ENCODE peak calls at places on chromosomes 7 and 10, in five cellular contexts. C, Z, Y, E and O are unnamed samples.

GRCh38 chr10:34006471-34006870 is 672.0 kb upstream of the NRP1 start:
- DNase-seq in C (no peak), Z (no peak), Y (no peak), E (no peak), O (no peak)

GRCh38 chr10:71697938-71698709 is 21.5 kb downstream of the C10orf105 start:
- DNase-seq in C (no peak), Z (no peak), Y (no peak), E (no peak), O (no peak)

GRCh38 chr7:50264908-50265307 is 39.6 kb upstream of the IKZF1 start:
- DNase-seq in C (no peak), Z (no peak), Y (no peak), E (no peak), O (no peak)

GRCh38 chr7:116464375-116464774 is 35.2 kb upstream of the CAV2 start:
- DNase-seq in C (no peak), Z (no peak), Y (no peak), E (no peak), O (no peak)

GRCh38 chr7:32045228-32045627 is 25.0 kb downstream of the PDE1C start:
- DNase-seq in C (no peak), Z (no peak), Y (no peak), E (no peak), O (no peak)

GRCh38 chr7:90334193-90334843 is 12.2 kb upstream of the GTPBP10 start:
- DNase-seq in C (no peak), Z (no peak), Y (no peak), E (no peak), O (no peak)

GRCh38 chr7:72467237-72467636 is 55.1 kb upstream of the CALN1 start:
- DNase-seq in C (no peak), Z (no peak), Y (no peak), E (no peak), O (no peak)

GRCh38 chr7:116490351-116490750 is 9.2 kb upstream of the CAV2 start:
- DNase-seq in C (no peak), Z (no peak), Y (no peak), E (no peak), O (no peak)

GRCh38 chr7:46191776-46192175 is 270.7 kb upstream of the IGFBP3 start:
- DNase-seq in C (no peak), Z (no peak), Y (peak; percentile 71), E (no peak), O (no peak)

GRCh38 chr7:159147687-159148086 is 3.0 kb upstream of the VIPR2 start:
- DNase-seq in C (no peak), Z (no peak), Y (no peak), E (no peak), O (no peak)

GRCh38 chr10:113585949-113586348 is 33.1 kb downstream of the HABP2 start:
- DNase-seq in C (no peak), Z (no peak), Y (peak; percentile 10), E (no peak), O (no peak)

GRCh38 chr7:106095634-106096033 is 16.5 kb downstream of the SYPL1 start:
- DNase-seq in C (no peak), Z (no peak), Y (no peak), E (no peak), O (no peak)

GRCh38 chr7:15326044-15326644 is 235.7 kb downstream of the AGMO start:
- DNase-seq in C (no peak), Z (peak; percentile 43), Y (peak; percentile 61), E (peak; percentile 32), O (no peak)

GRCh38 chr10:125023862-125024495 is 82.1 kb downstream of the ZRANB1 start:
- DNase-seq in C (no peak), Z (no peak), Y (peak; percentile 43), E (peak; percentile 86), O (peak; percentile 72)

GRCh38 chr10:92695679-92696605 is 6.2 kb downstream of the HHEX start:
- DNase-seq in C (peak; percentile 73), Z (peak; percentile 65), Y (peak; percentile 80), E (peak; percentile 54), O (no peak)

GRCh38 chr10:60138026-60138425 is 231.7 kb upstream of the CCDC6 start:
- DNase-seq in C (no peak), Z (no peak), Y (no peak), E (no peak), O (no peak)

GRCh38 chr7:90210925-90211324 is 615 bp upstream of the STEAP2 start:
- DNase-seq in C (peak; percentile 52), Z (no peak), Y (peak; percentile 43), E (peak; percentile 18), O (peak; percentile 51)

GRCh38 chr10:4837551-4837950 is 11.5 kb downstream of the AKR1E2 start:
- DNase-seq in C (no peak), Z (no peak), Y (no peak), E (no peak), O (no peak)

GRCh38 chr10:12849351-12850181 is 151.9 kb downstream of the CCDC3 start:
- DNase-seq in C (no peak), Z (no peak), Y (no peak), E (peak; percentile 52), O (peak; percentile 11)

GRCh38 chr7:77426052-77426404 is 9.9 kb upstream of the GSAP start:
- DNase-seq in C (no peak), Z (no peak), Y (no peak), E (no peak), O (no peak)

GRCh38 chr10:47379901-47380300 is 4.2 kb downstream of the ZNF488 start:
- DNase-seq in C (no peak), Z (no peak), Y (no peak), E (peak; percentile 8), O (peak; percentile 14)

GRCh38 chr10:35119378-35119777 is 7.3 kb upstream of the CREM start:
- DNase-seq in C (no peak), Z (no peak), Y (no peak), E (no peak), O (no peak)

DNA sequence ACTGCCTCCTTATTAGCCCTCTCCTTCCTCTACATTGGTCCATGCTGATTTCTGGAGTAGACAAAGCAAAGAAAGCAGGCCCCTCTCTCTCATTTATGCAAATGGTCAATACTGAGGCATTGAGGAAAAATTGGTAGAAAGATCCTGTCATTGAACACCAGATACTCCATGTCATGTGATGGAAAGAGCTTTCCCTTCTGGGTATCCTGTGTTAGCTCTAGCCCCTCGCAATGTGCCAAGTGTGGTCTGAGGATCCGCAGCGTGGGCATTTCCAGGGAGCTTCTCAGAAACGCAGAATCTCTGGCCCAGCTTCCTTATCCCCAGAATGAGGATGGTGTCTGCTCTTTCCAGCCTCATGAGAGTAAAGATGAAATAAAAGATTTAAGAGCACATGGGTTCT is 159.1 kb downstream of the CREB5 start:
- DNase-seq in C (no peak), Z (no peak), Y (no peak), E (no peak), O (no peak)
- H3K27ac ChIP-seq in C (no peak overlapping the region), Z (no peak overlapping the region), Y (peak overlapping the region; percentile 45), E (no peak overlapping the region), O (no peak overlapping the region)

GRCh38 chr10:31090894-31091607 is 59.4 kb upstream of the ZNF438 start:
- DNase-seq in C (no peak), Z (no peak), Y (no peak), E (no peak), O (no peak)
- H3K9ac ChIP-seq in C (no peak overlapping the region), Z (no peak overlapping the region), Y (no peak overlapping the region), E (no peak overlapping the region), O (no peak overlapping the region)

DNA sequence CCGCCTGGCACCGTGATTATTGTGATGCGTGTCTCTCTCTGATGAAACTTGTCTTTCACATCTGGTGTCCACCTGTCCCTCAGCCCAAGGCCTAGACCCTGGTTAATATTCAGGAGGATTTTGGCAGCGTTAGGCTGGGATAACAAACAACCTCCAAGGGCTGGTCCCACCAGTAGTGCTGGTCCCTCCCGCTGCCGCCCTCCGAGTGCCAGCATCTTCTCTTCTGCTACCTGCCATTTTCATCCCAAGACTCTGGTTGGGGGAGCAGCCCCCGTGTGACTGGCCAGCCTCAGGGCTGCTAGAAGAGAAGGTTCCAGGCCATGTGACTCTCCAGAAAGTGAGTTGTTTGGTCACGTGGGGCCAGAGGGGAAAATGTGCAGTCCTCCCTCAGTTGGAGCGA is 479.9 kb upstream of the FOXK1 start:
- DNase-seq in C (no peak), Z (no peak), Y (no peak), E (peak; percentile 68), O (no peak)
- H3K9me3 ChIP-seq in C (no peaks in the 10 kb centered on the region), Z (no peaks in the 10 kb centered on the region), Y (no peaks in the 10 kb centered on the region), E (no peaks in the 10 kb centered on the region), O (no peaks in the 10 kb centered on the region)

DNA sequence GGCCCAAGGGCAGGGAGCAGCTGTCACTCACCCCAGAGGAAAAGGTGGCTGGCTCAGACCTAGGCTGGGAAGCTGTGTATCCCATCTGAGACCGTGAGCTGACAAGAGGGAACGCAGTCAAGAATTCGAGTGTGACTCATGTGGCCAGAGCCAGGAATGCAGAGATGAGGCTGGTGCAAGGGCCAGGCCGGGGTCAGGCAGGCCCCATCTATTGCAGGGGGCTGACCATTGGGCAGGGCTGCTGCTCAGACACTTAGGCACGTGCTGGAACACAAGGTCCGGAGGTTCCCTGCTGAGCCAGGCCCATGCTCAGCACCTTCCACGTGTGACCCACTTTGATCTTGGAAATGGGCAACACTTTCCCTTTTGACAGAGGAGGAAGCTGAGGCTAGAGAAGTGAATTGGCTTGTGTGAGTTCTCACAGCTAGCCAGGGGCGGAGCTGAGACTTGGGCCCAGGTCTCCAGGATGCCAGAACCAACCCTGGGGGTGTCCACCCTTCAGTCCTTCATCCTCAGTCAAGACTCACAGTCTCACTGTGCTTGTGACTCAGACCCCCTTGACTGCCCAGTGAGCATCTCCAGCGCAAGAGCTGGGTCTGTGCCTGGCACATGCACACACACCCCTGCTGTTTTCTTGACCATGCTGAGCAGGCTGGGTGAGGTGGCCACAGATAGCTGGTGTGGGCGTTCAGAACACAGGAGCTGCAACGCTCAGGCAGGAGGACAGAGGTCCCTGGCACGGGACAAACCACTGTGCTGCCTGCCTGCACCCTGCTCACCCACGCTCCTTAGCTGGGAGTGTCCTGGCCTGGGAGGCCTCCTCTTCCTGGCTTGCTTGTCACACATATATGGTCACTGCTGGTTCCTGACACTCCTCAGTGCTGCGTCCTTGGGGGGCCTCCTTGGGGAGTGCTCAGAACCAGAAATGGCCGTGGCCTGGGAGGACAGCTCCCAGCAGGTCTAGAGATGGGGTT is 47.6 kb upstream of the PPIF start:
- DNase-seq in C (no peak), Z (no peak), Y (peak; percentile 97), E (no peak), O (no peak)
- H3K27ac ChIP-seq in C (no peak overlapping the region), Z (no peak overlapping the region), Y (peak overlapping the region; percentile 98), E (peak overlapping the region; percentile 92), O (no peak overlapping the region)

GRCh38 chr10:3173173-3173878 is 744 bp upstream of the PITRM1 start:
- DNase-seq in C (peak; percentile 100), Z (no peak), Y (no peak), E (no peak), O (peak; percentile 95)
- H3K9ac ChIP-seq in C (no peak overlapping the region), Z (no peak overlapping the region), Y (no peak overlapping the region), E (no peak overlapping the region), O (no peak overlapping the region)

GRCh38 chr10:86755454-86755739 is 1.0 kb upstream of the BMPR1A start:
- DNase-seq in C (no peak), Z (no peak), Y (no peak), E (no peak), O (no peak)
- H3K9me3 ChIP-seq in C (no peaks in the 10 kb centered on the region), Z (no peaks in the 10 kb centered on the region), Y (no peaks in the 10 kb centered on the region), E (no peaks in the 10 kb centered on the region), O (no peaks in the 10 kb centered on the region)

GRCh38 chr7:143405158-143405557 is 3.5 kb downstream of the EPHA1 start:
- DNase-seq in C (no peak), Z (no peak), Y (no peak), E (peak; percentile 74), O (peak; percentile 52)

GRCh38 chr7:143408247-143408685 is 390 bp downstream of the EPHA1 start:
- DNase-seq in C (no peak), Z (peak; percentile 52), Y (no peak), E (no peak), O (no peak)

GRCh38 chr7:143407296-143408246 is 1.1 kb downstream of the EPHA1 start:
- DNase-seq in C (no peak), Z (no peak), Y (no peak), E (no peak), O (no peak)

GRCh38 chr7:143408686-143409551 is at the start of gene EPHA1:
- DNase-seq in C (peak; percentile 83), Z (peak; percentile 65), Y (peak; percentile 42), E (no peak), O (peak; percentile 81)

GRCh38 chr7:143405671-143406352 is 2.8 kb downstream of the EPHA1 start:
- DNase-seq in C (peak; percentile 71), Z (no peak), Y (no peak), E (no peak), O (no peak)
- H3K27ac ChIP-seq in C (no peak overlapping the region), Z (no peak overlapping the region), Y (no peak overlapping the region), E (no peak overlapping the region), O (no peak overlapping the region)